ENCODE peak calls at places on chromosomes 2 and 18, in seven cellular contexts. One of them, this sample, is unnamed.

GRCh38 chr2:16774091-16774490 is 108.5 kb upstream of the CYRIA start:
- DNase-seq in NCI-H510A: no peak
- DNase-seq in RKO: no peak
- DNase-seq in cardiac fibroblast: peak
- DNase-seq in fibroblast of pulmonary artery: peak
- DNase-seq in stimulated activated CD8-positive, alpha-beta memory T cell treated with anti-CD3 and anti-CD28 coated beads, Interleukin-4, amount 100 ng/mL, for 24 hours: no peak
- DNase-seq in T follicular helper cell: no peak
- DNase-seq in this sample: peak

GRCh38 chr18:2805970-2806943 is 40.5 kb upstream of the EMILIN2 start:
- DNase-seq in NCI-H510A: no peak
- DNase-seq in fibroblast of pulmonary artery: peak
- DNase-seq in RKO: peak
- DNase-seq in stimulated activated CD8-positive, alpha-beta memory T cell treated with anti-CD3 and anti-CD28 coated beads, Interleukin-4, amount 100 ng/mL, for 24 hours: no peak
- DNase-seq in T follicular helper cell: no peak
- DNase-seq in cardiac fibroblast: peak
- DNase-seq in this sample: no peak

GRCh38 chr2:101251844-101252407 is 760 bp upstream of the CNOT11 start:
- DNase-seq in fibroblast of pulmonary artery: no peak
- DNase-seq in stimulated activated CD8-positive, alpha-beta memory T cell treated with anti-CD3 and anti-CD28 coated beads, Interleukin-4, amount 100 ng/mL, for 24 hours: no peak
- DNase-seq in T follicular helper cell: peak
- DNase-seq in cardiac fibroblast: no peak
- DNase-seq in NCI-H510A: peak
- DNase-seq in RKO: no peak
- DNase-seq in this sample: no peak

GRCh38 chr2:5507374-5507773 is 184.8 kb upstream of the SOX11 start:
- DNase-seq in cardiac fibroblast: no peak
- DNase-seq in stimulated activated CD8-positive, alpha-beta memory T cell treated with anti-CD3 and anti-CD28 coated beads, Interleukin-4, amount 100 ng/mL, for 24 hours: no peak
- DNase-seq in fibroblast of pulmonary artery: no peak
- DNase-seq in T follicular helper cell: no peak
- DNase-seq in NCI-H510A: no peak
- DNase-seq in RKO: no peak
- DNase-seq in this sample: no peak

GRCh38 chr2:88857951-88858406 is 166.5 kb downstream of the RPIA start:
- DNase-seq in NCI-H510A: no peak
- DNase-seq in cardiac fibroblast: peak
- DNase-seq in stimulated activated CD8-positive, alpha-beta memory T cell treated with anti-CD3 and anti-CD28 coated beads, Interleukin-4, amount 100 ng/mL, for 24 hours: no peak
- DNase-seq in RKO: no peak
- DNase-seq in T follicular helper cell: no peak
- DNase-seq in fibroblast of pulmonary artery: peak
- DNase-seq in this sample: peak

GRCh38 chr18:33906046-33906445 is 318.7 kb downstream of the NOL4 start:
- DNase-seq in stimulated activated CD8-positive, alpha-beta memory T cell treated with anti-CD3 and anti-CD28 coated beads, Interleukin-4, amount 100 ng/mL, for 24 hours: no peak
- DNase-seq in cardiac fibroblast: no peak
- DNase-seq in NCI-H510A: no peak
- DNase-seq in T follicular helper cell: no peak
- DNase-seq in fibroblast of pulmonary artery: no peak
- DNase-seq in RKO: no peak
- DNase-seq in this sample: no peak

GRCh38 chr2:222909276-222909675 is 48.4 kb downstream of the ACSL3 start:
- DNase-seq in RKO: no peak
- DNase-seq in T follicular helper cell: no peak
- DNase-seq in NCI-H510A: no peak
- DNase-seq in cardiac fibroblast: no peak
- DNase-seq in stimulated activated CD8-positive, alpha-beta memory T cell treated with anti-CD3 and anti-CD28 coated beads, Interleukin-4, amount 100 ng/mL, for 24 hours: no peak
- DNase-seq in fibroblast of pulmonary artery: no peak
- DNase-seq in this sample: no peak

GRCh38 chr2:238720232-238720672 is 127.6 kb upstream of the TWIST2 start:
- DNase-seq in RKO: peak
- DNase-seq in T follicular helper cell: peak
- DNase-seq in fibroblast of pulmonary artery: peak
- DNase-seq in NCI-H510A: no peak
- DNase-seq in stimulated activated CD8-positive, alpha-beta memory T cell treated with anti-CD3 and anti-CD28 coated beads, Interleukin-4, amount 100 ng/mL, for 24 hours: peak
- DNase-seq in cardiac fibroblast: peak
- DNase-seq in this sample: no peak

GRCh38 chr2:105896765-105897163 is 152.1 kb downstream of the NCK2 start:
- DNase-seq in cardiac fibroblast: no peak
- DNase-seq in stimulated activated CD8-positive, alpha-beta memory T cell treated with anti-CD3 and anti-CD28 coated beads, Interleukin-4, amount 100 ng/mL, for 24 hours: no peak
- DNase-seq in RKO: no peak
- DNase-seq in T follicular helper cell: no peak
- DNase-seq in fibroblast of pulmonary artery: no peak
- DNase-seq in NCI-H510A: no peak
- DNase-seq in this sample: no peak

GRCh38 chr2:120398051-120398960 is 52.4 kb downstream of the INHBB start:
- DNase-seq in NCI-H510A: no peak
- DNase-seq in RKO: no peak
- DNase-seq in T follicular helper cell: no peak
- DNase-seq in cardiac fibroblast: peak
- DNase-seq in fibroblast of pulmonary artery: peak
- DNase-seq in stimulated activated CD8-positive, alpha-beta memory T cell treated with anti-CD3 and anti-CD28 coated beads, Interleukin-4, amount 100 ng/mL, for 24 hours: no peak
- DNase-seq in this sample: peak

This sample was measured in Caki2.